ENCODE peak calls at places on chromosomes 2 and 18, in eight cellular contexts. D, I, E, A, N, C, L and B are unnamed samples.

GRCh38 chr2:1863386-1863785 is 119.1 kb upstream of the PXDN start:
- DNase-seq in L (no peak), D (no peak), C (no peak), I (no peak), E (no peak), N (no peak), A (no peak), B (no peak)

GRCh38 chr2:72965016-72965415 is 47.7 kb downstream of the EMX1 start:
- DNase-seq in D (no peak), I (no peak), C (no peak), N (no peak), A (no peak), L (no peak), E (no peak), B (no peak)

GRCh38 chr2:1414121-1414520 is 858 bp downstream of the TPO start:
- DNase-seq in N (no peak), D (no peak), L (no peak), A (no peak), C (no peak), E (no peak), I (peak), B (no peak)

GRCh38 chr2:145085616-145086015 is 565.7 kb upstream of the ZEB2 start:
- DNase-seq in N (no peak), E (no peak), L (no peak), C (no peak), D (no peak), A (no peak), I (peak), B (no peak)

GRCh38 chr2:19176977-19177376 is 181.4 kb downstream of the OSR1 start:
- DNase-seq in L (no peak), E (no peak), N (no peak), I (no peak), D (no peak), A (peak), C (no peak), B (no peak)

GRCh38 chr2:137969418-137969765 is 5.1 kb downstream of the HNMT start:
- DNase-seq in A (peak), L (peak), C (peak), N (no peak), D (no peak), I (no peak), E (no peak), B (no peak)

GRCh38 chr2:218260742-218261423 is at the start of gene GPBAR1:
- DNase-seq in A (no peak), N (peak), E (no peak), D (peak), C (no peak), L (peak), I (peak), B (peak)

GRCh38 chr2:88880441-88880953 is 189.0 kb downstream of the RPIA start:
- DNase-seq in E (no peak), C (no peak), D (no peak), N (peak), L (no peak), A (peak), I (peak), B (peak)

GRCh38 chr2:25620077-25620476 is 53.3 kb downstream of the DTNB start:
- DNase-seq in N (no peak), I (no peak), L (no peak), C (no peak), D (no peak), E (no peak), A (no peak), B (no peak)

GRCh38 chr2:20661028-20661980 is 5.6 kb upstream of the GDF7 start:
- DNase-seq in E (peak), I (peak), A (peak), C (peak), N (peak), L (peak), D (no peak), B (peak)

GRCh38 chr18:68449292-68449691 is 265.6 kb downstream of the TMX3 start:
- DNase-seq in D (no peak), A (no peak), I (no peak), C (no peak), L (no peak), E (no peak), N (no peak), B (no peak)

GRCh38 chr2:238286551-238286950 is 1.9 kb downstream of the PER2 start:
- DNase-seq in E (peak), N (no peak), C (peak), D (peak), L (peak), A (peak), I (no peak), B (no peak)

GRCh38 chr2:238282861-238283738 is 5.3 kb downstream of the PER2 start:
- DNase-seq in N (no peak), L (no peak), D (peak), E (no peak), C (no peak), A (no peak), I (no peak), B (no peak)

GRCh38 chr2:238286095-238286494 is 2.3 kb downstream of the PER2 start:
- DNase-seq in I (no peak), D (no peak), N (no peak), C (no peak), L (no peak), A (no peak), E (no peak), B (no peak)

GRCh38 chr2:238285653-238286082 is 2.7 kb downstream of the PER2 start:
- DNase-seq in A (peak), E (peak), N (no peak), D (peak), I (no peak), C (peak), L (peak), B (no peak)

GRCh38 chr2:238284802-238285515 is 3.5 kb downstream of the PER2 start:
- DNase-seq in E (no peak), N (no peak), D (peak), I (no peak), C (no peak), A (no peak), L (peak), B (no peak)
- H3K4me3 ChIP-seq in E (no peak), N (no peak), D (no peak), I (no peak), C (no peak), A (peak), L (peak), B (no peak)

DNA sequence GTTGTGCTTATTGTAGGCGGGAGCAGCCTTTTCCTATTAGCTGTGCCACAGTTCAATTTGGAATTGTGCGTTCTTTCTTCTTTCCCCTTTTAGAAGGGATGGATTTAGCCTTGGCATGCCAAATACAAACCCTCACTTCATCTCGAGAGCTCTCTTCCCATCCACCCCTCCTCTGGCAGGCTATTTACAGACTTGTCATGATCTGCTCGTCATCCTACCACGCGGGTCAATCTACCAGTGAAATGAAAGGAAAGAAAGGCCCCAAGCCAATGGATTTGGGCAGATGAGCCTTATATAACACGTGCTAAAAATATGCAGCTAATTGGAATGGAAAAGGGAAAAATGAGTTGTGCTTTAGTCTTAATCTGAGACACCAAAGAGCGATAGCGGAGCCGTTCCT is 277.5 kb downstream of the PRKCE start:
- DNase-seq in I (peak), A (no peak), D (no peak), L (no peak), E (no peak), C (no peak), N (no peak), B (no peak)
- H3K4me3 ChIP-seq in I (no peak), A (no peak), D (no peak), L (no peak), E (no peak), C (no peak), N (no peak), B (no peak)

GRCh38 chr2:3046170-3046865 is 331.3 kb downstream of the EIPR1 start:
- DNase-seq in D (no peak), C (no peak), I (no peak), A (no peak), E (no peak), N (no peak), L (no peak), B (no peak)

GRCh38 chr2:3045318-3045921 is 332.2 kb downstream of the EIPR1 start:
- DNase-seq in D (no peak), A (no peak), I (no peak), N (no peak), L (no peak), E (no peak), C (no peak), B (no peak)

GRCh38 chr2:3054066-3054465 is 323.6 kb downstream of the EIPR1 start:
- DNase-seq in L (no peak), I (no peak), A (no peak), C (no peak), N (no peak), E (no peak), D (no peak), B (no peak)

GRCh38 chr2:3051266-3051665 is 326.4 kb downstream of the EIPR1 start:
- DNase-seq in L (no peak), I (no peak), E (no peak), N (no peak), C (no peak), D (no peak), A (no peak), B (no peak)
- H3K4me3 ChIP-seq in L (no peak), I (no peak), E (no peak), N (no peak), C (no peak), D (no peak), A (no peak), B (no peak)

DNA sequence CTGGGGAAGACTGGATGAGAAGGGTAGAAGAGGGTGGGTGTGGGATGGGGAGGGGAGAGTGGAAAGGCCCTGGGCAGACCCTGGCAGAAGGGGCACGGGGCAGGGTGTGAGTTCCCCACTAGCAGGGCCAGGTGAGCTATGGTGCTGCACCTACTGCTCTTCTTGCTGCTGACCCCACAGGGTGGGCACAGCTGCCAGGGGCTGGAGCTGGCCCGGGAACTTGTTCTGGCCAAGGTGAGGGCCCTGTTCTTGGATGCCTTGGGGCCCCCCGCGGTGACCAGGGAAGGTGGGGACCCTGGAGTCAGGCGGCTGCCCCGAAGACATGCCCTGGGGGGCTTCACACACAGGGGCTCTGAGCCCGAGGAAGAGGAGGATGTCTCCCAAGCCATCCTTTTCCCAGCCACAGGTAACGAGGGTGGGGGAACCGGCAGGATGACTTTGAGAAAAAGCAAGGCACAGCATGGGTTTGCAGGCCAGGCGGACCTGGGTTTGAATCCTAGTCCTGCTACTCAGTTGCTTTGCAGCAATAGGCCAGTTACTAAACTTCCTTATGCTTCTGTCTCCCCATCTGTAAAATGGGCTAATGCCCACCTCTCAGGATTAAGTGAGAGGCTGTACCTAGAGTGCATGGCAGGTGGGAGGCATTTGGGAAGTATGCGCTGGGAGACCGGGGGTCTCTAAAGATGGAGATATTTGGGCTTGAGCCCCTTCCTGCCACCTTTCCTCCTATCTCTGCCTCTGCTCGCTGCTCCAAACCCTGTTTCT is at the start of gene INHA:
- DNase-seq in N (no peak), E (no peak), D (peak), I (no peak), L (no peak), C (no peak), A (no peak), B (no peak)
- H3K4me3 ChIP-seq in N (peak), E (peak), D (peak), I (peak), L (peak), C (peak), A (peak), B (peak)

DNA sequence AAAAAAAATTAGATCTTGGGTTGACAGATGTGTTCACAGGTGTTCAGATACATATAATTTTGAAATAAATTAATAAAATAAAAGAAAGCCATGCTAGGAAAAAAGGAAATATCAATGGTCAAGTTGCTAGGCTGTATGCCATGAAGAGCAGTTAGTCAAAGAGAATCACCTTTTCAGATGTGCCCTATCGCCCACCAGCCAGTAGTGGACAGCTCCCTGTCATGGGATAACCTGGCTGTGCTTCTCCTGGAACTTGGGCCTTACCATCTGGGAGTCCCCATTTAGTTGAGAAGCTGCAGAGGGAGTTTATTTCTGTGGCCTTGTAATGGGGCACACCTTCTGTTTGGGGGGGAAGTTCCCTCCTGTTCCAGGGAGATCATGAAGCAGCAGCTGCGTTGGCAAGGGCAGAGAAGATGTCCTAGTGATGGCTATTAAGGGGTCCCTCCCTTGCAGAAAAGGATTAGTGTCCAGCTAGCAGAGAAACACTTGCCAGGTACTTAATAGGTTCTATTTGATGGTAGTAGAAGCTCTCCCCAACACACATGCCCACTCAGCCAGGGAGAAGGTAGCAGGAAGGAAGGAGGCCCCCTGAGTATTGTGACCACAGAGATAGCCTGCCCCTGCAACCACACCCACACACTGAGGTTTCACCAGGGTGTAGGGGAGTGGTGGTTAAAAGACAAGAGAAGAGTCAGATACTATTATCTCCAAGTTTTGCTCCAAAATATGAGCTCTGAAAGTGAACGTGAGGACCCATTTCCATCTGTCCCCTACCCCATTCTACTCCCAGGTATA is 117.7 kb downstream of the B3GNT2 start:
- DNase-seq in I (no peak), N (no peak), C (no peak), L (no peak), A (no peak), E (no peak), D (no peak), B (no peak)
- H3K4me3 ChIP-seq in I (no peak), N (no peak), C (no peak), L (no peak), A (no peak), E (no peak), D (no peak), B (no peak)

DNA sequence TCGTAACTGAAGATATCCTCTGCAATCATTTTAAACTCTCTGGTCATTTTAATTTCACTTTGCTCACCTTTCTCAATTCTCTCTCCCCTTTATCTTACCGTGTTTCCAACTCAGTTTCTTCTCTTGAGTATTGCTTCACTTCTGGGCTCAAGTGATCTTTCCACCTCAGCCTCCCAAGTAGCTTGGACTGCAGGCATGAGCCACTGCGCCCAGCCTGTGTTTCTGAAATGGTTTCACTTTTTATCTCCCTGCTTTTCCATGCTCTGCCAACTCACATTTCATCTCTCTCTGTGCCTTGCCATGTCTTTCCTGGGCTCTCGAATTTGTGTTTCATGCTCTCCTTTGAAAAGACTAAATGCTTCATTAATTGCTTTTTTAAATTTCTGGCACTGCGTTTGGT is 30.5 kb upstream of the TMEM131 start:
- DNase-seq in N (no peak), A (no peak), D (no peak), L (no peak), E (no peak), I (no peak), C (no peak), B (no peak)
- H3K4me3 ChIP-seq in N (no peak), A (no peak), D (no peak), L (no peak), E (no peak), I (no peak), C (no peak), B (no peak)

DNA sequence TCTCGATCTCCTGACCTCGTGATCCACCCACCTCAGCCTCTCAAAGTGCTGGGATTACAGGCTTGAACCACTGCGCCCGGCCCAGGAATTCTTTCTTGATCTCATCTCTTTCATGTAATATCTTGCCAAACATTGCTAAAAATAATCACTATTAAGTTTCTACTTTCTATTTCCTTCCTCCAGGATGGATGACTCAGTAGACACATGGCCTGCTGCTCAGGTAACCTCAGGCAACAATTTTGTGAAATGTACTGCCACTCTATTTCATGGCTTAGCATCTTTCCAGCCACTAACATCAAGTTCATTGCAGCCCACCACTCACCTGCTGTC is 11.1 kb upstream of the SUMO1 start:
- DNase-seq in N (no peak), E (no peak), A (peak), C (no peak), D (no peak), I (no peak), L (no peak), B (no peak)
- H3K4me3 ChIP-seq in N (no peak), E (no peak), A (peak), C (no peak), D (no peak), I (no peak), L (no peak), B (no peak)